ENCODE peak calls at places on chromosomes 1 and 21, in eight cellular contexts. I, G, T, D, B, V, U and C are unnamed samples.

GRCh38 chr1:232635778-232636356 is 5.9 kb upstream of the SIPA1L2 start:
- DNase-seq in I (peak; percentile 74), G (no peak), T (no peak), D (no peak), B (no peak), V (no peak), U (peak; percentile 77), C (no peak)

GRCh38 chr1:171801395-171801990 is 20.0 kb downstream of the METTL13 start:
- DNase-seq in I (peak; percentile 63), G (no peak), T (no peak), D (peak; percentile 31), B (no peak), V (peak; percentile 33), U (peak; percentile 65), C (no peak)

GRCh38 chr1:66725885-66726665 is 26.2 kb upstream of the DYNLT5 start:
- DNase-seq in I (peak; percentile 85), G (no peak), T (peak; percentile 68), D (peak; percentile 50), B (peak; percentile 14), V (peak; percentile 59), U (peak; percentile 87), C (peak; percentile 21)

GRCh38 chr1:209768354-209768774 is 12.5 kb downstream of the TRAF3IP3 start:
- DNase-seq in I (no peak), G (no peak), T (no peak), D (peak; percentile 9), B (no peak), V (no peak), U (no peak), C (peak; percentile 77)

GRCh38 chr21:38797470-38797869 is 8.3 kb upstream of the ETS2 start:
- DNase-seq in I (no peak), G (no peak), T (no peak), D (no peak), B (no peak), V (peak; percentile 81), U (no peak), C (peak; percentile 61)

GRCh38 chr1:197774691-197775281 is 494 bp downstream of the DENND1B start:
- DNase-seq in I (peak; percentile 60), G (no peak), T (peak; percentile 51), D (peak; percentile 63), B (no peak), V (peak; percentile 53), U (peak; percentile 42), C (peak; percentile 64)

GRCh38 chr1:36089393-36090121 is 865 bp downstream of the ADPRS start:
- DNase-seq in I (peak; percentile 69), G (no peak), T (no peak), D (peak; percentile 26), B (no peak), V (no peak), U (peak; percentile 55), C (peak; percentile 27)

GRCh38 chr1:207248544-207249206 is 72.8 kb upstream of the CD55 start:
- DNase-seq in I (peak; percentile 52), G (no peak), T (no peak), D (no peak), B (no peak), V (no peak), U (no peak), C (no peak)

GRCh38 chr1:14339288-14339687 is 259.2 kb upstream of the KAZN start:
- DNase-seq in I (no peak), G (no peak), T (no peak), D (no peak), B (no peak), V (no peak), U (peak; percentile 41), C (no peak)

GRCh38 chr1:103457856-103458255 is 67.6 kb upstream of the RNPC3 start:
- DNase-seq in I (no peak), G (no peak), T (no peak), D (no peak), B (no peak), V (no peak), U (peak; percentile 1), C (no peak)

GRCh38 chr1:76833151-76833550 is 34.1 kb upstream of the ST6GALNAC5 start:
- DNase-seq in I (no peak), G (no peak), T (no peak), D (no peak), B (no peak), V (no peak), U (no peak), C (no peak)

GRCh38 chr1:41328780-41329640 is 32.2 kb upstream of the FOXO6 start:
- DNase-seq in I (no peak), G (no peak), T (no peak), D (no peak), B (no peak), V (no peak), U (no peak), C (no peak)

GRCh38 chr1:6614019-6614952 is 755 bp downstream of the PHF13 start:
- DNase-seq in I (peak; percentile 43), G (no peak), T (peak; percentile 61), D (peak; percentile 54), B (peak; percentile 63), V (peak; percentile 35), U (no peak), C (peak; percentile 64)

GRCh38 chr1:235997049-235997448 is 67.8 kb downstream of the NID1 start:
- DNase-seq in I (no peak), G (no peak), T (no peak), D (no peak), B (no peak), V (no peak), U (no peak), C (no peak)

GRCh38 chr1:115764541-115764940 is 4.0 kb downstream of the CASQ2 start:
- DNase-seq in I (peak; percentile 62), G (no peak), T (peak; percentile 36), D (peak; percentile 55), B (no peak), V (peak; percentile 42), U (peak; percentile 38), C (peak; percentile 11)

DNA sequence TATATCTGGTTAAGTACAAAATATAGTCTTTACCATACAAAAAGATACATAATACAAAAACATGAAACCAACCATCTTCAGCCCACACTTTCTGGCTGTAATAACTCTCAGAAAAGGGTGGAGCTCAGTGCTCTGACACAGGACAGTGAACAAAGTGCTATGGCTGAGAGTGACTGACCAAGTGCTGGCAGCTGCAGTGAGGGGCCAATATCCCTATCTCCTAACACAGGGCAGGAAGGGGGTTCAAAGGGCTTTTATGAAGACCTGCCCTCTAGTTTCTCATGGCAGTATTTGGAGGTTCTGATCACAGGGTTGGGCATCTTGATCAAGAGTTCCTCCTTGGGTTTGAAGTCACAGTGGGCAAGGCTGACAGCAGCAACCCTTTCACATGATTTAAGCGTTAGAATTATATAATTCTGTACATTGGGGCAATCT is 3.9 kb downstream of the TXNIP start:
- DNase-seq in I (no peak), G (no peak), T (no peak), D (no peak), B (no peak), V (no peak), U (no peak), C (no peak)
- H3K4me3 ChIP-seq in I (peak overlapping the region; percentile 98), G (peak overlapping the region; percentile 76), T (peak overlapping the region; percentile 76), D (peak overlapping the region; percentile 97), B (peak overlapping the region; percentile 86), V (no peak overlapping the region), U (peak overlapping the region; percentile 99), C (peak overlapping the region; percentile 79)

GRCh38 chr1:59061876-59062275 is 235.0 kb upstream of the FGGY start:
- DNase-seq in I (peak; percentile 98), G (no peak), T (peak; percentile 86), D (peak; percentile 17), B (peak; percentile 65), V (no peak), U (peak; percentile 97), C (peak; percentile 38)
- H3K4me3 ChIP-seq in I (no peak overlapping the region), G (no peak overlapping the region), T (peak overlapping the region; percentile 53), D (no peak overlapping the region), B (peak overlapping the region; percentile 55), V (no peak overlapping the region), U (peak overlapping the region; percentile 55), C (no peak overlapping the region)

DNA sequence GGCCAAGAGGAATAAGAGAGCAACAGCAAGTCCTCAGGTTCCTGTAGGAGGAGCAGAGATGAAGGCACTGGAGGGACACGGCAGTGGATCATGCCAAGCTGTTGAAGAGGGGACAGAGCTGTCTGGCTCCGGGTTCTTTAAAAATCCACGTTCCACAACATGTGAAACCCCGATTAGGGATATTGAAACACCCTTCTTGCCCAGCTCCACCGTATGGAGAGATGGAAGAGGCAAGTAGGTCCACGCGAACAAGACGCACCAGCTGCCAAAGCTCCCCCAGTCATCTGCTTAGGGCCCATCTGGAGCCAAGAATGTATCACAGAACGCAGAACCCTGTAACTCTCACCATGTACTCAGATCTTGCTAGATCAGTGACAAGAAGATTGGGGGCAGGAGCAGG is 3.9 kb downstream of the C1orf198 start:
- DNase-seq in I (no peak), G (no peak), T (no peak), D (no peak), B (no peak), V (no peak), U (no peak), C (no peak)
- H3K4me3 ChIP-seq in I (no peak overlapping the region), G (no peak overlapping the region), T (no peak overlapping the region), D (no peak overlapping the region), B (peak overlapping the region; percentile 29), V (no peak overlapping the region), U (peak overlapping the region; percentile 95), C (no peak overlapping the region)

DNA sequence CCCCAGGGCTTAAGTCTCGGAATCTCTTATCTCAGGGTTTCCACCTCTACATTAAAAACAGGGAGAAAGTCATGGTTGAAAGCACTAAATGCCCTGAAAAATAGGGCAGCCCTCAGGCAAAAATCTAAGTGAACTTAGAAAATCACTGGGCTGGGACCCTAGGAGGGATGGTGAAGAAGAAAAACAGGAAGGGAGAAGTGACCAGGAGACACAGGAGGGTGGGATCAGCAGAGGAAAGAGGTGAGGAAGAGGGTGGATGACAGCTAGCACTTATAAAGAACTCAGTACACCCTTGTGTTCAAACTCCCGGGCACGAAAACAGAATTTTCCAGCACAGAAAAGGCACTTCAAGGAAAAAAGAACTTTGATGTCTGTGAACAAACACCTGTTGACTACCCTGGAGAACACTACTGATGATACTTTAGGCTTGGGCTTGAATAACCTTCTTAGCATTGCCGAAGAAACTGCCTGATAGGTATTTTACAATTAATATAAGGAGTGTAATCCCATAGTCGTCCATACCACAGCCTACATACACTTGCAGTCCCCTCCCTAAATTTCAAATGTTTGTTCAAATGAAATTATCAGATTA is 2.0 kb downstream of the CHML start:
- DNase-seq in I (no peak), G (no peak), T (no peak), D (peak; percentile 22), B (no peak), V (no peak), U (no peak), C (no peak)
- H3K4me3 ChIP-seq in I (peak overlapping the region; percentile 91), G (peak overlapping the region; percentile 83), T (no peak overlapping the region), D (no peak overlapping the region), B (no peak overlapping the region), V (peak overlapping the region; percentile 7), U (no peak overlapping the region), C (peak overlapping the region; percentile 92)

DNA sequence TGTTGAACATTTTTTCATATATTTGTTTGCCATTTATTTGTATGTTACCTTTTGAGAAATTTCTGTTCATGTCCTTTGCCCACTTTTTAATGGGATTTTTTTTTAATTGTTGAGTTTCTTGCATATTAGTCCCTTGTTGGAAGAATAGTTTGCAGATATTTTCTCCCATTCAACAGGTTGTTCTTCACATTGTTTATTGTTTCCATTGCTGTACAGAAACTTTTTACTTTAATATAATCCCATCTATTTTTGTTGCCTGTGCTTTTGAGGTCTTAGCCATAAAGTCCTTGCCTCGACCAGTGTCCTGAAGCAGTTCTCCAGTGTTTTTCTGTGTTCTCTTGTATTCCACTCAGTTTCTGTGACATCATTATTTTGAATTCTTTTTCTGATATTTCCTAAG is 54.2 kb upstream of the B3GALT2 start:
- DNase-seq in I (no peak), G (no peak), T (no peak), D (no peak), B (no peak), V (no peak), U (no peak), C (no peak)
- H3K4me3 ChIP-seq in I (no peak overlapping the region), G (no peak overlapping the region), T (no peak overlapping the region), D (no peak overlapping the region), B (no peak overlapping the region), V (no peak overlapping the region), U (no peak overlapping the region), C (no peak overlapping the region)

GRCh38 chr1:27157194-27157593 is 2.3 kb upstream of the SLC9A1 start:
- DNase-seq in I (no peak), G (no peak), T (no peak), D (no peak), B (no peak), V (no peak), U (no peak), C (no peak)
- H3K4me3 ChIP-seq in I (no peak overlapping the region), G (no peak overlapping the region), T (no peak overlapping the region), D (no peak overlapping the region), B (no peak overlapping the region), V (no peak overlapping the region), U (no peak overlapping the region), C (no peak overlapping the region)